ENCODE peak calls at places on chromosome 6, in seven cellular contexts. V, I, B, L, K, S and W are unnamed samples.

GRCh38 chr6:33249732-33250625 is 21.7 kb downstream of the VPS52 start:
- DNase-seq in I (peak; percentile 36), S (peak; percentile 69), V (peak; percentile 88), K (peak; percentile 39), L (peak; percentile 28), B (no peak), W (peak; percentile 1)

GRCh38 chr6:157823523-157824370 is 701 bp downstream of the SNX9 start:
- DNase-seq in S (peak; percentile 85), V (peak; percentile 85), K (peak; percentile 47), L (peak; percentile 96), I (peak; percentile 79), B (peak; percentile 68), W (peak; percentile 79)

GRCh38 chr6:56291278-56291917 is 44.0 kb upstream of the COL21A1 start:
- DNase-seq in L (no peak), I (no peak), V (no peak), S (peak; percentile 49), B (no peak), K (no peak), W (no peak)

GRCh38 chr6:2916354-2916925 is 13.3 kb upstream of the SERPINB9 start:
- DNase-seq in S (peak; percentile 46), L (no peak), B (no peak), V (no peak), I (no peak), K (no peak), W (no peak)

GRCh38 chr6:155418017-155418749 is 37.5 kb downstream of the NOX3 start:
- DNase-seq in I (no peak), B (no peak), L (peak; percentile 86), V (peak; percentile 66), S (peak; percentile 70), K (peak; percentile 30), W (peak; percentile 69)

GRCh38 chr6:111534366-111534765 is 51.3 kb upstream of the REV3L start:
- DNase-seq in K (peak; percentile 87), B (peak; percentile 96), L (no peak), V (peak; percentile 38), I (no peak), S (peak; percentile 74), W (no peak)

GRCh38 chr6:161271343-161272019 is 2.4 kb downstream of the AGPAT4 start:
- DNase-seq in I (no peak), S (no peak), B (no peak), K (no peak), L (no peak), V (no peak), W (no peak)

GRCh38 chr6:33247977-33248642 is 23.6 kb downstream of the VPS52 start:
- DNase-seq in V (peak; percentile 75), L (peak; percentile 97), B (peak; percentile 90), I (peak; percentile 81), K (peak; percentile 88), S (peak; percentile 90), W (peak; percentile 74)

GRCh38 chr6:139653136-139653535 is 278.7 kb upstream of the CITED2 start:
- DNase-seq in V (no peak), L (no peak), I (no peak), K (no peak), B (no peak), S (no peak), W (no peak)

GRCh38 chr6:135819665-135820064 is 31.8 kb upstream of the PDE7B start:
- DNase-seq in V (no peak), L (no peak), S (peak; percentile 18), K (no peak), B (no peak), I (no peak), W (no peak)

GRCh38 chr6:43924222-43924702 is 154.3 kb downstream of the VEGFA start:
- DNase-seq in V (peak; percentile 54), K (no peak), B (peak; percentile 53), I (peak; percentile 47), L (peak; percentile 84), S (peak; percentile 32), W (no peak)

GRCh38 chr6:43929511-43929910 is 159.5 kb downstream of the VEGFA start:
- DNase-seq in S (no peak), I (no peak), B (no peak), K (no peak), L (no peak), V (no peak), W (no peak)

GRCh38 chr6:43926644-43927524 is 156.9 kb downstream of the VEGFA start:
- DNase-seq in L (peak; percentile 59), V (peak; percentile 93), S (peak; percentile 95), B (peak; percentile 79), K (no peak), I (peak; percentile 81), W (no peak)

GRCh38 chr6:43930440-43931154 is 160.6 kb downstream of the VEGFA start:
- DNase-seq in L (no peak), K (no peak), V (no peak), S (no peak), I (no peak), B (no peak), W (no peak)

DNA sequence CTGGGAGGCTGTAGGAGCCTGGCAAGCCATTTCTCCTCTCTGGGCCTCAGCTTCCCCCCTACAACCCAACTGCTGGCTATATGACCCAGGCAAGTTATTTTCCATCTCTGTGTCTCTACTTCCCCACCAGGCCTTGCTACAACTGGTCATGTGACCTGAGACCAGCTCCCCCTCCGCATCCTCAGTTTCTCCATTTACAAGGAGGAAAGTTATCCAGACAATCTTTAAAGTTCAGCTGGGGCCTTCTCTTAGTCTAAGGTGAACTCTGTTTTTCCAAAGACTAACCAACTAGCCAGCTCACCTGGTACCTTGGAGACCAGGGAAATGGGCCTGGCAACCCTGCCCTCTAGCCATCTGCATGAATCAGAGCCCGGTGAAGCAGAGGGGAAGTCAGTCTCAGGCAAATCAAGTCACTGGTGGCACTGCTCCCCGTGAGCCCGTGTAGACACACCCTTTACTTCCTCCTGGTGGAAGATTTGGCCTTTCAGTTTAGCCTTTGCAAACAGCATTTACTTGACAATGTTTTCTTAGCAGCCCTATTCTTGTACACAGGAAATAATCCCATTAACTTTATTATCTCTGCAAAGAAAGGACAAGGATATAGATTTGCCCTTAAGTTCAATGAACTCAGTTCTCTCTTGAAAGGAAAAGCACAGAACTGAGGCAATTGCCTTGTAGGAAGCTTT is 157.7 kb downstream of the VEGFA start:
- DNase-seq in K (no peak), B (no peak), S (no peak), I (no peak), V (peak; percentile 56), L (peak; percentile 16), W (no peak)
- TF ChIP-seq CTCF in K (no peak), B (no peak), S (no peak), I (no peak), V (no peak), L (no peak), W (no peak)

GRCh38 chr6:159045826-159046225 is 1.0 kb upstream of the TAGAP start:
- DNase-seq in K (no peak), I (no peak), S (no peak), L (peak; percentile 46), V (no peak), B (no peak), W (no peak)
- TF ChIP-seq CTCF in K (no peak), I (no peak), S (no peak), L (peak; percentile 16), V (no peak), B (no peak), W (no peak)

DNA sequence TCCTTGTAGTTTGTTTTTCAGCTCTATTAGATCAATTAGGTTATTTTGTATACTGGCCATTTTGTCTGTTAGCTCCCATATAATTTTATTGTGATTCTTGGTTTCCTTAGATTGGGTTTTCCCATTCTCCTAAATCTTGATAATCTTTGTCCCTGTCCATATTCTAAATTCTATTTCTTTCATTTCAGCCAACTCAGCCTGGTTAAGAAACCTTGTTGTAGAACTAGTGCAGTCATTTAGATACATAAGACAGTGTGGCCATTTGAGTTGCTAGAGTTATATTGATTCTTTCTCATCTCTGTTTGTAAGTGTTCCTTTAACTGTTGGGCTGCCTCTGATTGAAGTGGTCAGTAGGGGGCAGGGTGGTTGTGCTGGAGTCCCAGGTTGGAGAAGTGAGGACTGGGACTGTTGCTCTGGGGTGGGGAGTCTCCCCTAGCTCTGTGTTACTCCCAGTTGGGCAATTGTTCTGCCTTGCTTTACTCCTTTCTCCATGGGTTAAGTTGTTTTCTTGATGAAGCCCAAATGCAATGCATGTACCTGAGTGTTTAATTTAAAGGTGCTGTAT is 98.8 kb upstream of the NRN1 start:
- DNase-seq in B (no peak), K (no peak), V (no peak), S (no peak), I (no peak), L (peak; percentile 9), W (no peak)
- TF ChIP-seq CTCF in B (no peak), K (no peak), V (peak; percentile 45), S (no peak), I (no peak), L (no peak), W (no peak)

GRCh38 chr6:35018746-35019145 is 122.4 kb downstream of the TCP11 start:
- DNase-seq in L (no peak), S (no peak), I (no peak), B (no peak), V (no peak), K (no peak), W (no peak)
- TF ChIP-seq CTCF in L (no peak), S (no peak), I (no peak), B (no peak), V (no peak), K (no peak), W (no peak)

GRCh38 chr6:133811557-133811956 is 77.4 kb upstream of the TCF21 start:
- DNase-seq in V (no peak), I (no peak), B (no peak), S (no peak), K (no peak), L (no peak), W (no peak)

GRCh38 chr6:133817460-133818047 is 71.4 kb upstream of the TCF21 start:
- DNase-seq in S (no peak), K (no peak), L (peak; percentile 62), V (no peak), B (no peak), I (peak; percentile 56), W (peak; percentile 13)

GRCh38 chr6:133814797-133815196 is 74.1 kb upstream of the TCF21 start:
- DNase-seq in I (no peak), V (peak; percentile 70), L (peak; percentile 8), K (no peak), S (peak; percentile 79), B (no peak), W (no peak)

GRCh38 chr6:133815313-133815712 is 73.6 kb upstream of the TCF21 start:
- DNase-seq in S (no peak), L (no peak), K (no peak), B (no peak), I (no peak), V (no peak), W (no peak)

DNA sequence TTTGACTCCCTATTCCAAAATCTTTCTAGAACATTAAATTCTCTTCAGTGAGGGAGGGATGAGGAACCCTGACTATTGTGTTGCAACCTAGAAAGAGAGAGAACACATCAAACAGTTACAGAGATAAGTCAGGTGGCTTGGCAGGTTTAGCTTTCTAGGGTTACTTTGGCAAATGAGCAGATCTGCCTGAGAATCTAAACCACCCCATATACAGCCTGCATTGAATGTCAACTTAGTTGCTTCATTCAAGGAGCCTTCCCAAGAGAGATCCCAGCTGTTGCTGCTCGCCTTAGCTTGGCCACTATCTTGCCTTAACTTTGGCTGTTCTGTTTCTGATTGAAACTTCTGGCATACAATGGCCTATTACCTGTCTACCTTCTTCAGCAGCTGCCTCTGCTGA is 74.7 kb upstream of the TCF21 start:
- DNase-seq in B (no peak), S (peak; percentile 57), I (no peak), L (no peak), V (no peak), K (no peak), W (no peak)
- TF ChIP-seq CTCF in B (no peak), S (no peak), I (no peak), L (no peak), V (no peak), K (no peak), W (no peak)